ENCODE peak calls at places on chromosomes 16 and 17, in ten cellular contexts. W, M, S, P, A, C, F, Q, R and V are unnamed samples. For H3K27me3, the result is how much of the 10 kb centered on the place peaks cover.

GRCh38 chr17:69141802-69142472 is at the start of gene ABCA6:
- DNase-seq in Q (no peak), P (no peak), F (no peak), R (no peak), C (no peak), W (no peak), S (no peak), A (peak), M (no peak), V (no peak)

GRCh38 chr16:11624645-11625607 is 38.2 kb upstream of the LITAF start:
- DNase-seq in M (no peak), Q (no peak), A (no peak), C (no peak), W (no peak), F (no peak), S (no peak), R (no peak), P (no peak), V (no peak)

GRCh38 chr16:56749806-56750491 is 20.0 kb downstream of the NUP93 start:
- DNase-seq in W (no peak), Q (no peak), P (no peak), C (no peak), M (no peak), S (no peak), A (no peak), F (no peak), R (no peak), V (no peak)

GRCh38 chr16:8831450-8832382 is 34.1 kb downstream of the PMM2 start:
- DNase-seq in A (no peak), M (no peak), W (no peak), P (no peak), F (no peak), C (no peak), S (no peak), Q (no peak), R (no peak), V (no peak)

GRCh38 chr16:53071748-53072301 is 17.0 kb downstream of the CHD9 start:
- DNase-seq in Q (no peak), P (peak), W (no peak), C (no peak), A (no peak), F (no peak), M (peak), R (no peak), S (peak), V (no peak)

GRCh38 chr16:20867585-20867984 is 32.6 kb downstream of the DCUN1D3 start:
- DNase-seq in F (no peak), M (no peak), A (peak), Q (no peak), C (no peak), W (no peak), R (no peak), P (no peak), S (no peak), V (no peak)

GRCh38 chr17:79533116-79533515 is 77.7 kb downstream of the RBFOX3 start:
- DNase-seq in W (no peak), C (no peak), S (no peak), P (no peak), F (no peak), A (no peak), Q (no peak), M (peak), R (no peak), V (no peak)

GRCh38 chr17:41617136-41617535 is 4.6 kb upstream of the KRT16 start:
- DNase-seq in S (peak), F (no peak), M (no peak), A (peak), W (no peak), C (no peak), R (no peak), Q (no peak), P (peak), V (no peak)

GRCh38 chr17:39578272-39578671 is 29.4 kb downstream of the NEUROD2 start:
- DNase-seq in C (no peak), S (no peak), F (no peak), W (no peak), Q (no peak), P (no peak), M (no peak), R (no peak), A (no peak), V (no peak)

GRCh38 chr16:64657316-64658011 is 464.4 kb downstream of the CDH11 start:
- DNase-seq in W (no peak), M (no peak), P (no peak), A (no peak), S (no peak), F (no peak), C (no peak), R (no peak), Q (no peak), V (peak)

GRCh38 chr16:57537596-57538234 is 1.3 kb upstream of the CCDC102A start:
- DNase-seq in M (no peak), S (peak), A (no peak), Q (no peak), C (no peak), R (no peak), P (peak), W (no peak), F (no peak), V (no peak)

GRCh38 chr16:82509636-82510035 is 117.1 kb upstream of the CDH13 start:
- DNase-seq in P (peak), R (no peak), M (no peak), W (no peak), F (no peak), S (no peak), C (no peak), A (peak), Q (no peak), V (no peak)

GRCh38 chr16:78028018-78028417 is 5.7 kb downstream of the CLEC3A start:
- DNase-seq in A (no peak), S (no peak), C (no peak), Q (no peak), F (no peak), P (no peak), M (no peak), R (no peak), W (no peak), V (no peak)

GRCh38 chr17:75590314-75590761 is 2.7 kb downstream of the MYO15B start:
- DNase-seq in R (no peak), Q (no peak), A (no peak), F (no peak), M (no peak), P (no peak), C (no peak), W (no peak), S (no peak), V (no peak)

GRCh38 chr16:22671301-22672076 is 142.5 kb upstream of the HS3ST2 start:
- DNase-seq in F (no peak), M (no peak), A (no peak), R (no peak), C (no peak), W (no peak), Q (no peak), P (no peak), S (no peak), V (no peak)

GRCh38 chr17:43360739-43361498 is 37.9 kb upstream of the ARL4D start:
- DNase-seq in F (peak), R (peak), W (peak), S (no peak), P (peak), A (peak), Q (no peak), M (no peak), C (peak), V (peak)

GRCh38 chr17:37761065-37761464 is 16.2 kb upstream of the HNF1B start:
- DNase-seq in A (no peak), R (no peak), Q (no peak), W (no peak), P (no peak), C (no peak), S (no peak), F (no peak), M (no peak), V (no peak)

GRCh38 chr17:50977487-50978159 is 111.5 kb upstream of the TOB1 start:
- DNase-seq in F (no peak), W (no peak), M (no peak), C (no peak), A (no peak), P (no peak), R (no peak), S (no peak), Q (no peak), V (no peak)

GRCh38 chr17:79919164-79919585 is 79.9 kb upstream of the CBX4 start:
- DNase-seq in W (peak), A (peak), C (no peak), R (peak), M (peak), Q (no peak), P (peak), F (no peak), S (peak), V (peak)

GRCh38 chr17:76982408-76983074 is 114.3 kb downstream of the MGAT5B start:
- DNase-seq in S (no peak), P (no peak), F (no peak), W (no peak), M (no peak), Q (no peak), C (no peak), R (no peak), A (no peak), V (no peak)

GRCh38 chr17:76983431-76983830 is 115.2 kb downstream of the MGAT5B start:
- DNase-seq in A (no peak), C (no peak), P (no peak), S (no peak), R (no peak), Q (no peak), M (no peak), F (no peak), W (no peak), V (no peak)

GRCh38 chr17:76986318-76986717 is 118.1 kb downstream of the MGAT5B start:
- DNase-seq in P (no peak), A (no peak), Q (no peak), C (peak), S (no peak), W (no peak), M (peak), F (no peak), R (no peak), V (no peak)

GRCh38 chr17:76981545-76982295 is 113.5 kb downstream of the MGAT5B start:
- DNase-seq in A (no peak), P (no peak), F (no peak), S (no peak), R (no peak), W (no peak), M (no peak), C (no peak), Q (no peak), V (no peak)

GRCh38 chr17:76983075-76983411 is 114.8 kb downstream of the MGAT5B start:
- DNase-seq in P (no peak), C (no peak), M (no peak), F (no peak), S (no peak), A (no peak), R (no peak), Q (no peak), W (no peak), V (no peak)
- H3K4me3 ChIP-seq in P (no peak), C (no peak), M (no peak), F (no peak), S (no peak), A (no peak), R (no peak), Q (no peak), W (no peak), V (no peak)

GRCh38 chr17:57166803-57167202 is 81.8 kb downstream of the AKAP1 start:
- DNase-seq in C (no peak), P (no peak), W (no peak), Q (no peak), R (no peak), S (no peak), M (no peak), F (no peak), A (peak), V (no peak)
- TF ChIP-seq CTCF in C (no peak), P (no peak), W (no peak), Q (no peak), R (no peak), S (no peak), M (no peak), F (no peak), A (no peak), V (no peak)

GRCh38 chr17:48618366-48618896 is 3.3 kb upstream of the HOXB8 start:
- DNase-seq in Q (peak), A (peak), C (peak), W (peak), S (peak), P (peak), F (no peak), M (peak), R (peak), V (no peak)

GRCh38 chr17:48615963-48616718 is 1.0 kb upstream of the HOXB8 start:
- DNase-seq in M (no peak), S (no peak), P (no peak), R (no peak), Q (no peak), F (no peak), A (no peak), W (no peak), C (no peak), V (no peak)

GRCh38 chr17:48619821-48620496 is 4.9 kb upstream of the HOXB8 start:
- DNase-seq in M (no peak), F (no peak), S (no peak), P (no peak), Q (no peak), A (no peak), W (no peak), R (no peak), C (no peak), V (no peak)

GRCh38 chr17:48616719-48617514 is 1.8 kb upstream of the HOXB8 start:
- DNase-seq in R (no peak), Q (no peak), W (no peak), P (no peak), F (no peak), A (no peak), S (no peak), C (no peak), M (no peak), V (no peak)

GRCh38 chr17:48617515-48618365 is 2.6 kb upstream of the HOXB8 start:
- DNase-seq in Q (no peak), A (peak), W (no peak), P (no peak), M (no peak), F (no peak), C (no peak), S (no peak), R (no peak), V (no peak)
- H3K27me3 ChIP-seq in Q (under half), A (half or more), W (under half), P (half or more), M (under half), F (half or more), C (half or more), S (under half), R (half or more), V (under half)

GRCh38 chr16:31879937-31880321 is 6.3 kb downstream of the ZNF267 start:
- DNase-seq in F (no peak), R (no peak), W (no peak), A (no peak), C (no peak), P (no peak), M (no peak), Q (no peak), S (no peak), V (no peak)

GRCh38 chr16:31876955-31877828 is 3.6 kb downstream of the ZNF267 start:
- DNase-seq in C (no peak), A (peak), W (no peak), P (no peak), R (no peak), F (peak), S (no peak), Q (no peak), M (no peak), V (peak)

GRCh38 chr16:31880322-31880979 is 6.8 kb downstream of the ZNF267 start:
- DNase-seq in P (no peak), A (peak), W (no peak), R (no peak), C (no peak), Q (peak), S (no peak), M (no peak), F (no peak), V (no peak)

GRCh38 chr16:31875112-31875803 is 1.7 kb downstream of the ZNF267 start:
- DNase-seq in R (no peak), S (no peak), F (no peak), A (peak), P (no peak), M (no peak), W (no peak), Q (peak), C (no peak), V (no peak)

GRCh38 chr16:31877876-31878642 is 4.5 kb downstream of the ZNF267 start:
- DNase-seq in Q (no peak), M (no peak), P (no peak), C (no peak), A (no peak), R (no peak), W (no peak), F (no peak), S (no peak), V (no peak)
- H3K4me3 ChIP-seq in Q (no peak), M (no peak), P (no peak), C (no peak), A (no peak), R (no peak), W (no peak), F (no peak), S (no peak), V (no peak)

DNA sequence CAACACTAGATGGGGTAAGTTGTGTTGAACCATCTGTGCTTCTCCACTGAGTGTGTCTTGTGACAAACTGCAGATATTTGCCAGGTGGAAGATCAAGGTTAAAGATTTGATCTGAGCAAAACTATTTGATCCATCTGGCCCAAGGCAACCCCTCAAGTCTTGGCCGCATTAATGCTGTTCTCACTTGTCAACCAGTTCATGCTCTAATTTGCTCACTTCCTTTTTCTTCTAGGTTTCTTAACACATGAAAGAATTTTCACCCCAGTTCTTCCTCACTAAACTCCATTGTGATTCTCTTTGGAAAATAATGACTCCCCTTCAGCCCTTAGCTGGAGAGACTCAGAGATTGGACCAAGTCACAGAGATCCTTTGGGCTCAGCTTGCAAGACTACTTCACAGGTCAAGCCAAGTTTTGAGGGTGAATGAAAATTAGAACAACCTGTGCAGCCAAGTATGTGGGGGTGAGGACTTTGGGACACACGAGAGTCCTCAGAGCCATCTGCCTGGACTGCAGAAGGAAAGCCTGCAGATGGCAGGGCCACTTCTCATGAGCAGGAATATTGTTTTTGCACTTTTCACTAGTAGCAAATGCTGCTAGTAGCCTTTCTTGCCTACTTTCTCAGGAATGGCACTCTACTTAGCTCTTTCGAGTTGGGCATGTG is 166.5 kb downstream of the AXIN2 start:
- DNase-seq in C (no peak), S (no peak), M (no peak), W (no peak), R (no peak), P (no peak), F (no peak), Q (no peak), A (no peak), V (no peak)
- TF ChIP-seq CTCF in C (no peak), S (no peak), M (no peak), W (no peak), R (no peak), P (no peak), F (no peak), Q (no peak), A (no peak), V (no peak)

GRCh38 chr17:45784583-45785372 is 658 bp downstream of the CRHR1 start:
- DNase-seq in A (peak), M (peak), Q (peak), R (peak), C (peak), F (no peak), W (no peak), P (peak), S (no peak), V (no peak)

GRCh38 chr17:45786349-45786748 is 2.2 kb downstream of the CRHR1 start:
- DNase-seq in P (no peak), M (no peak), A (no peak), R (no peak), W (no peak), Q (no peak), F (no peak), C (no peak), S (no peak), V (no peak)

GRCh38 chr17:45784293-45784582 is at the start of gene CRHR1:
- DNase-seq in M (no peak), A (no peak), C (no peak), F (no peak), W (no peak), R (no peak), S (no peak), Q (no peak), P (peak), V (no peak)

GRCh38 chr17:45787044-45787443 is 2.9 kb downstream of the CRHR1 start:
- DNase-seq in F (no peak), A (peak), M (no peak), Q (no peak), P (no peak), S (no peak), C (no peak), W (no peak), R (no peak), V (no peak)

GRCh38 chr17:45785373-45786193 is 1.5 kb downstream of the CRHR1 start:
- DNase-seq in S (no peak), W (no peak), R (no peak), A (no peak), C (no peak), F (no peak), M (no peak), Q (no peak), P (peak), V (no peak)
- H3K27me3 ChIP-seq in S (under half), W (under half), R (half or more), A (under half), C (half or more), F (half or more), M (under half), Q (under half), P (under half), V (half or more)

GRCh38 chr17:56795098-56795497 is 38.6 kb downstream of the C17orf67 start:
- DNase-seq in S (no peak), P (no peak), Q (no peak), R (no peak), M (no peak), W (no peak), F (no peak), C (no peak), A (no peak), V (no peak)
- H3K4me3 ChIP-seq in S (no peak), P (no peak), Q (no peak), R (no peak), M (no peak), W (no peak), F (no peak), C (no peak), A (no peak), V (no peak)

DNA sequence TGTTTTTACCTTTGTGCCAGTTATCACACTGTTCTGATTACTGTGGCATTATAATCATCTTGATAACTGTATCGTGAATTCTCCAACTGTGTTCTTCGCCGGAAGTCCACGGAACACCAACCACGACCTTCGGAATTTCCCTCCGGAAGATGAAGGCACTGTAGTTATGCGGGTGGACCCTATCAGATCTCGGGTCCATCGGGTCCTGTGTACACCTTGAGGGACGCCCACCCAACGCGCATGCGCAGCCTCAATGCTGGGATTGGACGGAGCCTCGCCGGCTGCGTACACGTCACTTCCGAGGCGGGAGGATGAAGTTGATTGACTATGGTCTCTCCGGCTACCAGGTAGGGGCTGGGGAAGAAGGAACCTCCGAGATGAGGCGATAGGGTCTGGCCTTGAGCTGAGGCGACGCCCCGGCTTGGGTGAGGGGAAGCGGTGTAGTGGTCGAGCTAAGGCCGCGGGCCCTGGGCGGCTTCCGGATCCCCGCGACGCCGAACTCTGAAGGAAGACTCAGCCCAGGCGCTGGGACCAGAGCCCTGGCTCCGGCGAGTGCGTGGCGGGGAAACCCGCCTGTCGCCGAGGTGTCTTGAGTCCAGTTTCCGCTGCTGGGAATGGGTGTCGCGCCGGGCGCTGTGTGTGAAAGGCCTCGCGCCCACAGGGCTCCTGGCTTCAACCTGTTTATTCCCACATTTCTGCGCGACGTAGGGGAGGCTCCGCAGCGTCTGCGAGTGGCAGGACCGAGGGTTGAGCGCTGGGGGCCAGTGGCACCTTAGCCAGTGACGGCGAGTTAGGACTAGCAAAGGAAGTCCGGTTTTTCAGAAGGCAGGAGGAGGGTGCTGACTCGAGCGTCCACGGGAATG is at the start of gene DHRS7B:
- DNase-seq in W (peak), S (peak), Q (peak), A (peak), M (peak), F (peak), R (peak), P (peak), C (peak), V (peak)
- TF ChIP-seq CTCF in W (no peak), S (no peak), Q (peak), A (peak), M (no peak), F (no peak), R (no peak), P (no peak), C (peak), V (no peak)

DNA sequence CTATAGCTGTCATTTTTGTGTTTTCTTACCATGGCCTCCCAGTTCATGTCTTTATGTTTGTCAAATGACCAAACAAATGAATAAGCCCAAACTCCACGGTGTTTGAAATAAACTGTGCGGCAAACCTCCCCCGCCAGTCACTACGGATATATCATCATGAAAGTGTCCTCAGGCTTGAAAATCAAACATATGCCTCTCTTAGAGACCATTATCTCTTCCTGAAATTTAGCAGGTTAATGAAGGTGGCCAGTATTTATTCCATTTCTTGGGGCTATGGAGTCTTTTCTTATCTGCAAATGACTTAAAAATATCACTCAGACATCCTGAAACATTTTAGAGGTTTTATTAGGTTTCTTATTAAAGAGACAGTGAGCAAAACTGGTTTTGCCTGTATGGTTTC is 610.3 kb upstream of the CDH5 start:
- DNase-seq in W (no peak), Q (no peak), C (no peak), M (no peak), S (no peak), R (no peak), A (no peak), P (no peak), F (no peak), V (no peak)
- H3K27me3 ChIP-seq in W (under half), Q (under half), C (under half), M (under half), S (under half), R (under half), A (under half), P (under half), F (under half), V (under half)